ENCODE peak calls at places on chromosomes 11 and 22, in four cellular contexts. One of them, this sample, is unnamed. For H3K27me3, the result is how much of the 10 kb centered on the place peaks cover.

GRCh38 chr11:116696381-116696941 is 76.3 kb downstream of the BUD13 start:
- DNase-seq in NT2/D1: no peak
- DNase-seq in right cardiac atrium: no peak
- DNase-seq in small intestine: no peak
- DNase-seq in this sample: no peak

GRCh38 chr11:64140101-64140500 is 25.8 kb downstream of the MACROD1 start:
- DNase-seq in NT2/D1: no peak
- DNase-seq in small intestine: no peak
- DNase-seq in right cardiac atrium: no peak
- DNase-seq in this sample: no peak

GRCh38 chr22:19524170-19525115 is at the start of gene CLDN5:
- DNase-seq in small intestine: no peak
- DNase-seq in right cardiac atrium: no peak
- DNase-seq in NT2/D1: no peak
- DNase-seq in this sample: peak

GRCh38 chr22:23225724-23226496 is 45.6 kb downstream of the BCR start:
- DNase-seq in right cardiac atrium: peak
- DNase-seq in NT2/D1: no peak
- DNase-seq in small intestine: peak
- DNase-seq in this sample: peak

GRCh38 chr22:37328017-37328416 is 45.7 kb downstream of the CYTH4 start:
- DNase-seq in NT2/D1: no peak
- DNase-seq in small intestine: peak
- DNase-seq in right cardiac atrium: no peak
- DNase-seq in this sample: no peak

GRCh38 chr22:49334976-49335375 is 492.7 kb downstream of the BRD1 start:
- DNase-seq in NT2/D1: no peak
- DNase-seq in small intestine: no peak
- DNase-seq in right cardiac atrium: no peak
- DNase-seq in this sample: no peak

GRCh38 chr22:41341990-41342389 is 39.8 kb upstream of the TEF start:
- DNase-seq in right cardiac atrium: no peak
- DNase-seq in NT2/D1: no peak
- DNase-seq in small intestine: no peak
- DNase-seq in this sample: no peak

GRCh38 chr11:108561535-108561991 is 32.0 kb downstream of the EXPH5 start:
- DNase-seq in small intestine: no peak
- DNase-seq in right cardiac atrium: no peak
- DNase-seq in NT2/D1: no peak
- DNase-seq in this sample: no peak

GRCh38 chr11:75856912-75857311 is 41.9 kb downstream of the UVRAG start:
- DNase-seq in small intestine: no peak
- DNase-seq in NT2/D1: no peak
- DNase-seq in right cardiac atrium: no peak
- DNase-seq in this sample: no peak

GRCh38 chr11:62540804-62541671 is 5.6 kb downstream of the AHNAK start:
- DNase-seq in right cardiac atrium: peak
- DNase-seq in small intestine: no peak
- DNase-seq in NT2/D1: no peak
- DNase-seq in this sample: peak

GRCh38 chr11:62535802-62536201 is 10.8 kb downstream of the AHNAK start:
- DNase-seq in NT2/D1: no peak
- DNase-seq in small intestine: peak
- DNase-seq in right cardiac atrium: no peak
- DNase-seq in this sample: no peak

GRCh38 chr11:62539238-62539925 is 7.2 kb downstream of the AHNAK start:
- DNase-seq in NT2/D1: no peak
- DNase-seq in small intestine: peak
- DNase-seq in right cardiac atrium: peak
- DNase-seq in this sample: peak

GRCh38 chr11:62536301-62536957 is 10.2 kb downstream of the AHNAK start:
- DNase-seq in right cardiac atrium: peak
- DNase-seq in small intestine: no peak
- DNase-seq in NT2/D1: no peak
- DNase-seq in this sample: peak

DNA sequence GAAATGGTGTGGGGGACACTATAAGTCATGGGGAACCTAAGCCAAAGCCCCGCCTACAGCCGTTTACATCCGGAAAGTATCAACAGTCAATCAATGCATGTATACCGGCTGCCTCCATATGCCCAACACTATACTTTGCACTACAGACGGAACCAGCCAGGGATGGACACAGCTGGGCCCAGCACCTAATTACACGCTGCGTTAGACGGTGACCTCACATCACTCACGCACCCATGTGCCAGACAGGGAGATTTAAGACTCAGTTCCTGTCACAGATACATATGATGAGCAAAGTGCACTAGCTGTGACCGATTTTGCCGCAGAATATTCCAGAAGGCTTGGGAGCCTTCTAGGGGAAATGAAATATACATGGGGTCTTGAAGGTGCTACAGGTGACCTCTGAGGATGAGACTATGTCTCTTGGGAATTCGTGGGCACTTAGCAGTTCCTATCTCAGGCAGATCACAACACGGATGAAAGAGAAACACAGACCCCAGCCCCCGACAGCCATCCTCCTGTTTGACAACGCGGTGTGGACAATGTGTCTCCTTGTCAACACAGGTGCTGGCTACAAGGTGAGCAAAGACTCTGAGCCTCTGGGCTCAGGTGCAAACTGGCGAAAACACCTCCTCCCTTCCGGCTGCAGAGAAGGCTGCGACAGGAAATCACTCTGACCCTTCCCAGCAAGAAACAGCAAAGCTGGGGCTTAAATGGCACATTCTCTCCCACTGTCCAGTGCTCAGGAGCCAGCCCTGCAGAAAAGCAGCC is 8.0 kb downstream of the AHNAK start:
- DNase-seq in NT2/D1: no peak
- DNase-seq in right cardiac atrium: no peak
- DNase-seq in small intestine: peak
- DNase-seq in this sample: no peak
- H3K4me3 ChIP-seq in NT2/D1: no peak
- H3K4me3 ChIP-seq in right cardiac atrium: no peak
- H3K4me3 ChIP-seq in small intestine: no peak
- H3K4me3 ChIP-seq in this sample: peak

GRCh38 chr11:74546752-74547151 is 45.6 kb upstream of the POLD3 start:
- DNase-seq in NT2/D1: no peak
- DNase-seq in small intestine: peak
- DNase-seq in right cardiac atrium: no peak
- DNase-seq in this sample: no peak
- H3K27me3 ChIP-seq in NT2/D1: under half
- H3K27me3 ChIP-seq in small intestine: under half
- H3K27me3 ChIP-seq in right cardiac atrium: under half
- H3K27me3 ChIP-seq in this sample: under half

GRCh38 chr11:46066335-46066734 is 54.9 kb downstream of the PHF21A start:
- DNase-seq in small intestine: no peak
- DNase-seq in right cardiac atrium: no peak
- DNase-seq in NT2/D1: no peak
- DNase-seq in this sample: no peak
- H3K4me3 ChIP-seq in small intestine: no peak
- H3K4me3 ChIP-seq in right cardiac atrium: no peak
- H3K4me3 ChIP-seq in NT2/D1: no peak
- H3K4me3 ChIP-seq in this sample: no peak

DNA sequence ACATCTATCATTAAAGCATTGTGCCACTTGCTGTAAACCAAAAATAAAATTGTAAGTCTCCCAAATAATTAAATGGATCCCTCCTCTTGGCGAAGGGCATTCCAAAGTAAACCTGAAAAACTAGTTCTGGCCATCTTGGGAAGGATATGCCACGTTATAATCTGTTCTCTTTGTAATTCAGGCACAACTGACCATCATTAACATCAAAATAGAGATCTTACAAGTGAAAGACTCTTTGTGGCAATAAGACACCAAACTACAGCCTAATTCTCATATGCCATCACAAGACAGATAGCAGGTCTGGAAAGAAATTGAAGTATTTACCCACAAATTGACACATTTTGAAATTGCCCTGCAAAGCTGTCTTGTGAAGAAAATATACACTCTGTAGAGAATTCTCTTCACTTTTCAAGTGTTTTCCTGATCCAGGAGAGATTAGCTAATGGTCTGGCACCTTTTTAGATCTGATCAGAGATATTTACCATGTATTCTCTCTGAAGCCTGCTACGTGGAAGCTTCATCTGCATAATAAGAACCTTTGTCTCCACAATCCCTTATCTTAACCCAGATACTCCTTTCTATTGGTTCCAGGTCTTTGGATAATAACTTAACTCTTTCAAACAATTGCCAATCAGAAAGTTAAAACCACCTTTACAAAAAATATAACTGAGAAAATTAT is 630.4 kb upstream of the CCDC179 start:
- DNase-seq in right cardiac atrium: no peak
- DNase-seq in small intestine: no peak
- DNase-seq in NT2/D1: no peak
- DNase-seq in this sample: no peak
- H3K27me3 ChIP-seq in right cardiac atrium: under half
- H3K27me3 ChIP-seq in small intestine: under half
- H3K27me3 ChIP-seq in NT2/D1: under half
- H3K27me3 ChIP-seq in this sample: under half

GRCh38 chr22:27310966-27311665 is 490.4 kb downstream of the MN1 start:
- DNase-seq in right cardiac atrium: no peak
- DNase-seq in small intestine: no peak
- DNase-seq in NT2/D1: no peak
- DNase-seq in this sample: no peak

GRCh38 chr22:27309713-27310112 is 491.8 kb downstream of the MN1 start:
- DNase-seq in NT2/D1: no peak
- DNase-seq in small intestine: no peak
- DNase-seq in right cardiac atrium: no peak
- DNase-seq in this sample: no peak

GRCh38 chr22:27306771-27307170 is 494.8 kb downstream of the MN1 start:
- DNase-seq in small intestine: peak
- DNase-seq in right cardiac atrium: no peak
- DNase-seq in NT2/D1: no peak
- DNase-seq in this sample: no peak

GRCh38 chr22:27308513-27308912 is 493.0 kb downstream of the MN1 start:
- DNase-seq in right cardiac atrium: no peak
- DNase-seq in NT2/D1: no peak
- DNase-seq in small intestine: no peak
- DNase-seq in this sample: no peak

GRCh38 chr22:27307545-27308279 is 493.8 kb downstream of the MN1 start:
- DNase-seq in small intestine: no peak
- DNase-seq in right cardiac atrium: no peak
- DNase-seq in NT2/D1: no peak
- DNase-seq in this sample: no peak
- H3K4me3 ChIP-seq in small intestine: no peak
- H3K4me3 ChIP-seq in right cardiac atrium: no peak
- H3K4me3 ChIP-seq in NT2/D1: no peak
- H3K4me3 ChIP-seq in this sample: no peak

GRCh38 chr11:119420631-119421030 is 2.3 kb downstream of the THY1 start:
- DNase-seq in NT2/D1: no peak
- DNase-seq in small intestine: no peak
- DNase-seq in right cardiac atrium: no peak
- DNase-seq in this sample: no peak

GRCh38 chr11:119421941-119422504 is 949 bp downstream of the THY1 start:
- DNase-seq in small intestine: no peak
- DNase-seq in right cardiac atrium: peak
- DNase-seq in NT2/D1: no peak
- DNase-seq in this sample: no peak

GRCh38 chr11:119419834-119420492 is 3.0 kb downstream of the THY1 start:
- DNase-seq in right cardiac atrium: no peak
- DNase-seq in NT2/D1: no peak
- DNase-seq in small intestine: no peak
- DNase-seq in this sample: no peak

GRCh38 chr11:119422505-119423416 is at the start of gene THY1:
- DNase-seq in right cardiac atrium: peak
- DNase-seq in small intestine: no peak
- DNase-seq in NT2/D1: peak
- DNase-seq in this sample: no peak

GRCh38 chr11:119421351-119421750 is 1.6 kb downstream of the THY1 start:
- DNase-seq in NT2/D1: no peak
- DNase-seq in right cardiac atrium: no peak
- DNase-seq in small intestine: no peak
- DNase-seq in this sample: no peak
- H3K27me3 ChIP-seq in NT2/D1: under half
- H3K27me3 ChIP-seq in right cardiac atrium: under half
- H3K27me3 ChIP-seq in small intestine: under half
- H3K27me3 ChIP-seq in this sample: under half

GRCh38 chr11:86977441-86978050 is 22.4 kb upstream of the FZD4 start:
- DNase-seq in small intestine: no peak
- DNase-seq in NT2/D1: no peak
- DNase-seq in right cardiac atrium: peak
- DNase-seq in this sample: peak

GRCh38 chr11:86978247-86978646 is 23.1 kb upstream of the FZD4 start:
- DNase-seq in NT2/D1: no peak
- DNase-seq in small intestine: no peak
- DNase-seq in right cardiac atrium: peak
- DNase-seq in this sample: no peak

GRCh38 chr11:86969258-86969657 is 14.1 kb upstream of the FZD4 start:
- DNase-seq in small intestine: no peak
- DNase-seq in right cardiac atrium: no peak
- DNase-seq in NT2/D1: no peak
- DNase-seq in this sample: no peak

DNA sequence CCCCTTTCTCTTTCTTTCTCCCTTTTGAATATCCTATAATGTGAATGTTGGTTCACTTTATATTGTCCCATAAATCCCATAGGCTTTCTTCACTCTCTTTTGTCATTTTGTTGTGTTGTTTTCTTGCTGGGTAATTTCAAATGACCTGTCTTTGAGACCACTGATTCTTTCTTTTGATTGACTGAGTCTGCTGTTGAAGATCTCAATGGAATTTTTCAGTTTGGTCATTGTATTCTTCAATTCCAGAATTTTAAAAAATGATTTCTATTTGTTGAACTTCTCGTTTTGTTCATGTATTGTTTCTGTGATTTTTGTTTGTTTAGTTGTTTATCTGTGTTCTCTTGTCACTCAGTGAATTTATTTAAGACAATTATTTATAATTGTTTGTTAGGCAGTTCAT is 17.5 kb upstream of the FZD4 start:
- DNase-seq in NT2/D1: no peak
- DNase-seq in small intestine: no peak
- DNase-seq in right cardiac atrium: no peak
- DNase-seq in this sample: no peak
- H3K4me3 ChIP-seq in NT2/D1: no peak
- H3K4me3 ChIP-seq in small intestine: no peak
- H3K4me3 ChIP-seq in right cardiac atrium: no peak
- H3K4me3 ChIP-seq in this sample: no peak